ENCODE peak calls at places on chromosomes 1 and 21, in four cellular contexts. C is HepG2, N is K562, R is A549. I is an unnamed sample.

GRCh38 chr1:46041974-46042373 is 90.5 kb downstream of the PIK3R3 start:
- DNase-seq in C (no peak), N (no peak), R (no peak), I (no peak)

GRCh38 chr1:58670200-58670599 is 29.7 kb downstream of the MYSM1 start:
- DNase-seq in C (no peak), N (no peak), R (no peak), I (no peak)

GRCh38 chr1:9900142-9901043 is 9.7 kb downstream of the CTNNBIP1 start:
- DNase-seq in C (peak), N (no peak), R (no peak), I (no peak)

GRCh38 chr1:48062353-48062752 is 65.2 kb upstream of the TRABD2B start:
- DNase-seq in C (no peak), N (no peak), R (no peak), I (no peak)

GRCh38 chr1:78673120-78673519 is 23.5 kb downstream of the IFI44 start:
- DNase-seq in C (peak), N (no peak), R (peak), I (peak)

GRCh38 chr21:44509539-44509938 is 30.5 kb downstream of the KRTAP10-1 start:
- DNase-seq in C (no peak), N (no peak), R (peak), I (no peak)

GRCh38 chr1:3702990-3703728 is 49.1 kb upstream of the CCDC27 start:
- DNase-seq in C (no peak), N (no peak), R (no peak), I (no peak)

GRCh38 chr1:186008920-186009737 is 274.9 kb downstream of the HMCN1 start:
- DNase-seq in C (no peak), N (no peak), R (no peak), I (no peak)

GRCh38 chr21:27622636-27623035 is 655.7 kb upstream of the ADAMTS5 start:
- DNase-seq in C (no peak), N (no peak), R (no peak), I (no peak)

GRCh38 chr1:108000620-108001105 is 35.7 kb upstream of the VAV3 start:
- DNase-seq in C (peak), N (no peak), R (peak), I (no peak)
- TF ChIP-seq HMGXB4 in C (no peak), N (no peak), R (no peak), I (no peak)

GRCh38 chr1:222250376-222250775 is 297.5 kb downstream of the HHIPL2 start:
- DNase-seq in C (no peak), N (no peak), R (no peak), I (no peak)

GRCh38 chr1:222247811-222248310 is 300.0 kb downstream of the HHIPL2 start:
- DNase-seq in C (no peak), N (no peak), R (no peak), I (no peak)

GRCh38 chr1:222243902-222244301 is 304.0 kb downstream of the HHIPL2 start:
- DNase-seq in C (no peak), N (no peak), R (no peak), I (no peak)

GRCh38 chr1:222249261-222249660 is 298.6 kb downstream of the HHIPL2 start:
- DNase-seq in C (no peak), N (no peak), R (no peak), I (no peak)

GRCh38 chr1:222247081-222247480 is 300.8 kb downstream of the HHIPL2 start:
- DNase-seq in C (no peak), N (no peak), R (no peak), I (no peak)
- TF ChIP-seq HMGXB4 in C (no peak), N (no peak), R (no peak), I (no peak)

GRCh38 chr1:226312065-226312464 is 3.1 kb upstream of the LIN9 start:
- DNase-seq in C (no peak), N (no peak), R (no peak), I (no peak)

GRCh38 chr1:226310123-226310540 is 1.2 kb upstream of the LIN9 start:
- DNase-seq in C (peak), N (peak), R (no peak), I (no peak)

GRCh38 chr1:226311376-226311775 is 2.4 kb upstream of the LIN9 start:
- DNase-seq in C (no peak), N (no peak), R (no peak), I (no peak)

GRCh38 chr1:226309398-226310122 is 596 bp upstream of the LIN9 start:
- DNase-seq in C (peak), N (no peak), R (peak), I (peak)

DNA sequence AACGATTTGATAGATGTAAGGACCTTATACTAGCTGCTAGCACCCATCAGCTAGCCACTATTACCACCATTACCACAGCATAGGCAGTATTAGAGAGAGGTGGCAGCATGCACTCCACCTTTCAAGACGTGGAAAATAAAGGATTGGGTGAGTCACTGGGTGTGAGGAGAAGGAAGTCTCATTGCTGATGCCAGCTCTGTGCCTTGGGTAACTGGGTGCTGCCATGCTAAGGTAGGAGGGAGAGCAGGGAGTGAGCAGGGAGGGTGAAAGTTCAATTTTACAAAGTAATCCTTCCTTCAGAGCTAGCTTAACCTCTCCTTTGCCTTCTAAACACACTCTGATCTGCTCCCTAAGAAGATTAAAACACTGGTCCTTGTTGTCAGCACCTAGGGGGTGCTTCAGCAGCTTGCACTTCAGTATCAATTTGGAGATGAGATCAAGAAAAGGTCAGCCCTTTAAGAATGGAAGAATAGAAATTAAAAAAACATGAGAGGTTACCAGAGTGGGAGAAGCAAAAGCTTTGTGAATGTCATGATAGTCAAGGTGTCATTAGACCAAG is 1.8 kb upstream of the LIN9 start:
- DNase-seq in C (no peak), N (peak), R (no peak), I (no peak)
- TF ChIP-seq HMGXB4 in C (no peak), N (no peak), R (no peak), I (no peak)

GRCh38 chr1:236853916-236854601 is 59.0 kb downstream of the MTR start:
- DNase-seq in C (no peak), N (no peak), R (no peak), I (no peak)
- TF ChIP-seq HMGXB4 in C (no peak), N (no peak), R (no peak), I (no peak)

GRCh38 chr1:33758698-33759097 is 105.2 kb upstream of the HMGB4 start:
- DNase-seq in C (no peak), N (no peak), R (no peak), I (no peak)
- TF ChIP-seq HMGXB4 in C (no peak), N (no peak), R (no peak), I (no peak)

GRCh38 chr1:211259596-211260126 is 495 bp downstream of the RCOR3 start:
- DNase-seq in C (peak), N (peak), R (peak), I (no peak)
- TF ChIP-seq HMGXB4 in C (no peak), N (no peak), R (no peak), I (no peak)

DNA sequence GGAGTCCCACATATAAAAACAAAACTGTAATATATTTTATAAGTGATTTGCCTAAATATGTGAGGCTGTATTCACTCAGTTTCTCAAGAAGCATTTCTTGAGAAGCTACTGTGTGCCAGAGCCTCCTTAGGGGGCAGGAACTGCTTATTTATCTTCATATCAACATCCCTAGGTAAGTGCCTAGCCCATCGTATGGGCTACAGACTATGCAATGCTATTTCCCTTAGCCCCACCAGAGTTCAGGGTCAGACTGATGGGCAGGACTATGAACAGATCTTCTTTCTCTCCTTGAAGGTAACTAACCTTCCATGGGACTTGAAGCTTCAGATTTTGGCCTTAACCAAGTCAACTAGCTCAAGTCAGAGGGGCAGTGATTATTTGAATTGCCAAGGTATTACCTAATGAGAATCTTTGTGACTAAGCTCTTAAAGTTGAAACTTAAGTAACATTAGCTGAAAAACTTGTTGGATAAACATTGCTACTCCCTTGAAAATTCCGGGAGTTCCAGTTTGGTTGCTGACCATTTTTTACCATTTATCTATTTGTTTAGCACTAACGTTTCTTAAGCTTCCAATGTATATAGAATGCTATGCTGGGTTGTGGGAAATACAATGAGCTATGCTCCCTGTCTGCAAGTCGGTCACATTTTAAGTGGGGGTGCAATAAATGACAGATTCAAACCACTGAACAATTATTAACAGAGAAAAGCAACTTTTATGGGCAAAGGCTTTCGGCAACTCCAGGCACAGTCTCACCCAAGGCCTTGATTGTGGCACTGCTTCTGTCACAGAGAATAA is 85.2 kb downstream of the GPR88 start:
- DNase-seq in C (no peak), N (no peak), R (peak), I (no peak)
- TF ChIP-seq HMGXB4 in C (no peak), N (no peak), R (no peak), I (no peak)

GRCh38 chr1:53246261-53247134 is 8.2 kb upstream of the MAGOH start:
- DNase-seq in C (no peak), N (no peak), R (no peak), I (no peak)

GRCh38 chr1:53254011-53254640 is 15.8 kb upstream of the MAGOH start:
- DNase-seq in C (no peak), N (peak), R (no peak), I (no peak)

GRCh38 chr1:53249706-53250105 is 11.4 kb upstream of the MAGOH start:
- DNase-seq in C (no peak), N (no peak), R (no peak), I (no peak)

GRCh38 chr1:53255031-53255430 is 16.7 kb upstream of the MAGOH start:
- DNase-seq in C (no peak), N (no peak), R (no peak), I (no peak)

GRCh38 chr1:53250325-53250724 is 12.0 kb upstream of the MAGOH start:
- DNase-seq in C (no peak), N (no peak), R (no peak), I (no peak)
- TF ChIP-seq HMGXB4 in C (no peak), N (no peak), R (no peak), I (no peak)

I was measured in WTC11.